ENCODE peak calls at places on chromosomes 2 and 18, in six cellular contexts. One of them, this sample, is unnamed.

GRCh38 chr18:6096747-6097146 is 201.4 kb upstream of the TMEM200C start:
- DNase-seq in endothelial cell: no peak
- DNase-seq in fibroblast of lung: no peak
- DNase-seq in IMR-90: no peak
- DNase-seq in foreskin fibroblast: no peak
- DNase-seq in fibroblast of pulmonary artery: no peak
- DNase-seq in this sample: no peak

GRCh38 chr2:176491172-176491904 is 222.1 kb downstream of the MTX2 start:
- DNase-seq in endothelial cell: no peak
- DNase-seq in fibroblast of lung: peak; percentile 97
- DNase-seq in IMR-90: peak; percentile 96
- DNase-seq in foreskin fibroblast: peak; percentile 98
- DNase-seq in fibroblast of pulmonary artery: peak; percentile 96
- DNase-seq in this sample: no peak

GRCh38 chr18:13136056-13136688 is 82.4 kb upstream of the LDLRAD4 start:
- DNase-seq in endothelial cell: no peak
- DNase-seq in fibroblast of lung: no peak
- DNase-seq in IMR-90: no peak
- DNase-seq in foreskin fibroblast: peak; percentile 46
- DNase-seq in fibroblast of pulmonary artery: peak; percentile 7
- DNase-seq in this sample: no peak

GRCh38 chr2:183996825-183997823 is 601.2 kb upstream of the ZNF804A start:
- DNase-seq in endothelial cell: no peak
- DNase-seq in fibroblast of lung: no peak
- DNase-seq in IMR-90: no peak
- DNase-seq in foreskin fibroblast: no peak
- DNase-seq in fibroblast of pulmonary artery: no peak
- DNase-seq in this sample: no peak

GRCh38 chr2:25817006-25817405 is 61.3 kb downstream of the ASXL2 start:
- DNase-seq in endothelial cell: no peak
- DNase-seq in fibroblast of lung: peak; percentile 65
- DNase-seq in IMR-90: peak; percentile 45
- DNase-seq in foreskin fibroblast: no peak
- DNase-seq in fibroblast of pulmonary artery: no peak
- DNase-seq in this sample: no peak

GRCh38 chr2:101559576-101559975 is 84.7 kb upstream of the RFX8 start:
- DNase-seq in endothelial cell: no peak
- DNase-seq in fibroblast of lung: peak; percentile 17
- DNase-seq in IMR-90: peak; percentile 28
- DNase-seq in foreskin fibroblast: peak; percentile 27
- DNase-seq in fibroblast of pulmonary artery: peak; percentile 77
- DNase-seq in this sample: no peak

GRCh38 chr2:215238485-215239098 is 73.3 kb upstream of the ATIC start:
- DNase-seq in endothelial cell: no peak
- DNase-seq in fibroblast of lung: peak; percentile 6
- DNase-seq in IMR-90: no peak
- DNase-seq in foreskin fibroblast: no peak
- DNase-seq in fibroblast of pulmonary artery: peak; percentile 4
- DNase-seq in this sample: no peak

GRCh38 chr2:159600752-159601151 is 15.6 kb downstream of the BAZ2B start:
- DNase-seq in endothelial cell: no peak
- DNase-seq in fibroblast of lung: no peak
- DNase-seq in IMR-90: peak; percentile 74
- DNase-seq in foreskin fibroblast: peak; percentile 52
- DNase-seq in fibroblast of pulmonary artery: peak; percentile 55
- DNase-seq in this sample: no peak

GRCh38 chr2:155205201-155205600 is 506.7 kb downstream of the KCNJ3 start:
- DNase-seq in endothelial cell: no peak
- DNase-seq in fibroblast of lung: no peak
- DNase-seq in IMR-90: no peak
- DNase-seq in foreskin fibroblast: no peak
- DNase-seq in fibroblast of pulmonary artery: no peak
- DNase-seq in this sample: no peak

DNA sequence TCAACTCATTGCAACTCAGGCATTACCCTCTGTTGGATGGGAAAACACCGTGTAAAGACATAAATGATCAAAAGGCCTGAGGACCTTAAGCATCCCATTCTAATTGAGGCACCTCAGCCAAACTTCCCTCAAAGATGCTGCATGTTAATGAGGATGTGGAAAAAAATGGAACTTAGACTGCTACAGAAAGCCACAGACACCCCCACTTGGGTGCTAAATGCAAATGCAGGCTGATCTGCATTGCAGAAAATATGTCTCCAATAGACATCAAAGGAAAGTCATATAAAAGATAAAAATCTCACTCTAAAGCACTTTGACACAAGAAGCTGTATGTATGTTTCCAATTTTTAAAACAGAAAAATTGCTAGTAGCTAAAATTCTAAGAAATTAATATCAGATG is 504.7 kb downstream of the KCNJ3 start:
- DNase-seq in endothelial cell: no peak
- DNase-seq in fibroblast of lung: no peak
- DNase-seq in IMR-90: no peak
- DNase-seq in foreskin fibroblast: no peak
- DNase-seq in fibroblast of pulmonary artery: no peak
- DNase-seq in this sample: no peak
- TF ChIP-seq CTCF in endothelial cell: no peak
- TF ChIP-seq CTCF in fibroblast of lung: no peak
- TF ChIP-seq CTCF in IMR-90: no peak
- TF ChIP-seq CTCF in foreskin fibroblast: no peak
- TF ChIP-seq CTCF in fibroblast of pulmonary artery: no peak
- TF ChIP-seq CTCF in this sample: no peak

DNA sequence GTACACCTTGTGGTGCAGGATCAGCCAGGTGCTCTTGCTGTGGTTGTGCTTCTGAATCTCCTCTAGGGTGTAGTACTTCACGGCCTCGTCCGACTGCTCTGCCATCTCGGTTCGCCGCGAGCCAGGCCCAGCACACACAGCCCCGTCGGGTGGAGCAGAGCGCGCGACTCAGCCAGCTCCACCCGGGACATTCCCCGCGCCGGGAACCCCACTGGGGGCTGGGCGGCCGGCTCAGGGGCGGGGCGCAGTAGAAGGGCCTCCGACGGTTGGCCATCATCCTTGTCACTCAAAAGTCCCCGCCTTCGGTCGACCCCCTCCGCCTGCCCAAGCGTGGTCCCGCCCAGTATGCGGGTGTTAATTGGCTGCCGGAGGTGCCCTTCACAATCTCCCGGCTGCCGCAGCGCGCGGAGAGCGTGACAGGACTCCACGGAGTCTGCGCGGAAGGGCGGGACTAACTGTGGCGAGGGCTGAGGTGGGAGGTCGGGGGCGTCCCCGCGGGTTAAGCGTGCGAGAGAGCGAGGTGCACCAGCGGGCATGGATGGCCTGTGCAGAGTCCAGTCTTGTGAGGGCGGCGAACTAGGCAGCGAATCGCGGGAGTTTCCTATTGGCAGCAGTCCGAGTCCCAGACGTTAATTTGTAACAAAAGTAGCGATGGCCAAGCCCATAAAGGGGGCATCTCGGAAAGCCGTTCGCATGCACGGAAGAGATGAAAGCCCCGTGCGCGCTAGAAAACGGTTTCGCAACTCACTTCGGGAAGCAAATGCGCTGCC is at the start of gene CYB5A:
- DNase-seq in endothelial cell: peak; percentile 99
- DNase-seq in fibroblast of lung: peak; percentile 96
- DNase-seq in IMR-90: peak; percentile 93
- DNase-seq in foreskin fibroblast: peak; percentile 99
- DNase-seq in fibroblast of pulmonary artery: peak; percentile 97
- DNase-seq in this sample: peak; percentile 99
- TF ChIP-seq CTCF in endothelial cell: no peak
- TF ChIP-seq CTCF in fibroblast of lung: no peak
- TF ChIP-seq CTCF in IMR-90: no peak
- TF ChIP-seq CTCF in foreskin fibroblast: no peak
- TF ChIP-seq CTCF in fibroblast of pulmonary artery: no peak
- TF ChIP-seq CTCF in this sample: peak; percentile 7

DNA sequence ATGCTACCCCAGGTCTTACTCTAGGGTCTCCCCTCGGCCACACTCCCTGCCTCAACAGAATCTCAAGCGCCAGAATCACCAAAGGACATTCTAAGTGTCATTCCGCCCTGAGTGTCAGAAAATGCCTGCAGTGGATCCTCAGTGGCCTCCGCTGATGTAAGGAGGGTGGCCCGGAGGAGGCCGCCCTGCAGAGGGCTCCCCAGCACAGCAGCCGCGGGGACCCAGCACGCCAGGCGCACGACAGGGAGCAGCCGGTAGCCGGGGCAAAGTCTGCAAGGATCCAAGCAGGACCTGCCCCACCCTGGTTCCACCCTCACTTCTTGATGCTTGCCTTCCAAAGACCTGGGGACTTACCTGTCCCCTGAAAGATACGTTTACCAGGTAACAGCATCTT is 54.2 kb upstream of the ID2 start:
- DNase-seq in endothelial cell: no peak
- DNase-seq in fibroblast of lung: no peak
- DNase-seq in IMR-90: no peak
- DNase-seq in foreskin fibroblast: no peak
- DNase-seq in fibroblast of pulmonary artery: no peak
- DNase-seq in this sample: no peak
- TF ChIP-seq CTCF in endothelial cell: no peak
- TF ChIP-seq CTCF in fibroblast of lung: no peak
- TF ChIP-seq CTCF in IMR-90: no peak
- TF ChIP-seq CTCF in foreskin fibroblast: no peak
- TF ChIP-seq CTCF in fibroblast of pulmonary artery: no peak
- TF ChIP-seq CTCF in this sample: no peak

GRCh38 chr2:203240491-203240890 is 1.7 kb downstream of the CYP20A1 start:
- DNase-seq in endothelial cell: no peak
- DNase-seq in fibroblast of lung: no peak
- DNase-seq in IMR-90: no peak
- DNase-seq in foreskin fibroblast: no peak
- DNase-seq in fibroblast of pulmonary artery: no peak
- DNase-seq in this sample: no peak

GRCh38 chr2:203242518-203242917 is 3.7 kb downstream of the CYP20A1 start:
- DNase-seq in endothelial cell: no peak
- DNase-seq in fibroblast of lung: no peak
- DNase-seq in IMR-90: no peak
- DNase-seq in foreskin fibroblast: no peak
- DNase-seq in fibroblast of pulmonary artery: no peak
- DNase-seq in this sample: no peak

GRCh38 chr2:203238329-203238710 is 498 bp upstream of the CYP20A1 start:
- DNase-seq in endothelial cell: no peak
- DNase-seq in fibroblast of lung: no peak
- DNase-seq in IMR-90: no peak
- DNase-seq in foreskin fibroblast: no peak
- DNase-seq in fibroblast of pulmonary artery: no peak
- DNase-seq in this sample: no peak

GRCh38 chr2:203237501-203238238 is 1.1 kb upstream of the CYP20A1 start:
- DNase-seq in endothelial cell: no peak
- DNase-seq in fibroblast of lung: no peak
- DNase-seq in IMR-90: no peak
- DNase-seq in foreskin fibroblast: no peak
- DNase-seq in fibroblast of pulmonary artery: no peak
- DNase-seq in this sample: no peak

GRCh38 chr2:203238711-203239526 is at the start of gene CYP20A1:
- DNase-seq in endothelial cell: peak; percentile 98
- DNase-seq in fibroblast of lung: peak; percentile 97
- DNase-seq in IMR-90: peak; percentile 94
- DNase-seq in foreskin fibroblast: peak; percentile 99
- DNase-seq in fibroblast of pulmonary artery: peak; percentile 97
- DNase-seq in this sample: peak; percentile 92
- TF ChIP-seq CTCF in endothelial cell: no peak
- TF ChIP-seq CTCF in fibroblast of lung: peak; percentile 21
- TF ChIP-seq CTCF in IMR-90: peak; percentile 43
- TF ChIP-seq CTCF in foreskin fibroblast: peak; percentile 25
- TF ChIP-seq CTCF in fibroblast of pulmonary artery: peak; percentile 39
- TF ChIP-seq CTCF in this sample: peak; percentile 46